ENCODE peak calls at places on chromosomes 5 and 9, in four cellular contexts. U is neural progenitor cell, P is colonic mucosa, H is uterus. J is an unnamed sample.
A peak's percentile ranks its signal among the peaks of the same experiment; 100 is the strongest.

GRCh38 chr5:37695651-37696050 is 144.2 kb downstream of the GDNF start:
- DNase-seq in U (no peak), H (no peak), P (no peak), J (no peak)

GRCh38 chr5:170221319-170221718 is 11.5 kb upstream of the C5orf58 start:
- DNase-seq in P (no peak), H (no peak), U (peak; percentile 93), J (no peak)

GRCh38 chr5:171449426-171449825 is 30.0 kb downstream of the FGF18 start:
- DNase-seq in U (no peak), P (no peak), H (no peak), J (no peak)

GRCh38 chr9:108286807-108287206 is 569.0 kb downstream of the ACTL7B start:
- DNase-seq in P (no peak), U (no peak), H (no peak), J (no peak)

GRCh38 chr5:163916856-163917255 is 411.4 kb downstream of the MAT2B start:
- DNase-seq in H (no peak), P (no peak), U (no peak), J (no peak)

GRCh38 chr5:148875205-148875875 is 48.9 kb downstream of the ADRB2 start:
- DNase-seq in U (no peak), P (no peak), H (no peak), J (no peak)

GRCh38 chr5:1727571-1727970 is 72.1 kb downstream of the MRPL36 start:
- DNase-seq in H (no peak), U (peak; percentile 1), P (peak; percentile 10), J (no peak)

GRCh38 chr5:132947661-132948060 is 15.8 kb downstream of the AFF4 start:
- DNase-seq in P (no peak), H (no peak), U (no peak), J (no peak)

GRCh38 chr9:114624656-114625055 is 13.6 kb downstream of the TMEM268 start:
- DNase-seq in U (no peak), P (no peak), H (no peak), J (no peak)

GRCh38 chr5:2191972-2192371 is 309.2 kb upstream of the IRX4 start:
- DNase-seq in H (no peak), U (no peak), P (no peak), J (no peak)

GRCh38 chr5:58818515-58818914 is 235.6 kb downstream of the RAB3C start:
- DNase-seq in P (no peak), H (no peak), U (no peak), J (no peak)

GRCh38 chr5:172744106-172745104 is 26.6 kb downstream of the DUSP1 start:
- DNase-seq in P (peak; percentile 75), H (no peak), U (no peak), J (no peak)

GRCh38 chr5:149174847-149175234 is 33.5 kb downstream of the ABLIM3 start:
- DNase-seq in H (no peak), U (no peak), P (no peak), J (no peak)

GRCh38 chr5:119484884-119485283 is 32.6 kb downstream of the HSD17B4 start:
- DNase-seq in P (no peak), H (no peak), U (no peak), J (no peak)

GRCh38 chr5:129904667-129905466 is 602 bp downstream of the CHSY3 start:
- DNase-seq in H (peak; percentile 19), U (peak; percentile 62), P (no peak), J (no peak)

GRCh38 chr9:87350915-87351314 is 146.8 kb upstream of the DAPK1 start:
- DNase-seq in U (no peak), H (no peak), P (no peak), J (no peak)

DNA sequence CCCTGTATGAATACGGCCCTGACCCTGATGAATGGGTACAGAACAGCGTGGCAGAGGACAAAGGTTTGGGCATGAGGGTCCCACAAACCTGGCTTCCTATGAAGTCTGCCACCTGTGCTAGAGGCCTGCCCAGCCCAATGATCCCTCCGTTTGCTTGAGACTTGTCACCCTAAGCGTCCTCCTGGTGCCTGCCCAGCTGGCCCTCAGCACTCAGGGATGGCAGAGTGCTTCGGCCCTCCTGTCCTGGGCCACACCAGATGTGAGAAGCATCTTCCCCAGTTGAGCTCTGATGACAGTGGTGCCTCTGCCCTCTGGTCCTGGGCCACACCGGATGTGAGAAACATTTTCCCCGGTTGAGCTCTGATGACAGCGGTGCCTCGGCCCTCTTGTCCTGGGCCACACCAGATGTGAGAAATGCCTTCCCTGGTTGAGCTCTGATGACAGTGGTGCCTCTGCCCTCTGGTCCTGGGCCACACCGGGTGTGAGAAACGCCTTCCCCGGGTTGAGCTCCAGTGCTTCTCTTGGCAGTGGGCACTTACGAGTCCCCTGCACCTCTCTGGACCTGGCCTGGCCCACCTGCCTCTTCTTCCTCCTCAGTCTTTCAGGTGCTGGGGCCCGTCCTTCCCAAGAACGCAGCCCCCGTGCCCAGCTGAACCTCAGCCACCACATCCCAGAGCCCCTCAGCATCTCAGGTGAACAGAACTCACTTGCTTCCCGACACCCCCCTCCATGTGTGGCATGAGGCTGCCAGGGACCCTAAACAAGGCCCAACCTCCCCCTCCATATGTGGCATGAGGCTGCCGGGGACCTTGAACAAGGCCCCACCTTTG is 253.1 kb upstream of the IRX1 start:
- DNase-seq in P (no peak), U (no peak), H (no peak), J (no peak)
- H3K9me3 ChIP-seq in P (no peaks in the 10 kb centered on the region), U (no peaks in the 10 kb centered on the region), H (no peaks in the 10 kb centered on the region), J (no peaks in the 10 kb centered on the region)

DNA sequence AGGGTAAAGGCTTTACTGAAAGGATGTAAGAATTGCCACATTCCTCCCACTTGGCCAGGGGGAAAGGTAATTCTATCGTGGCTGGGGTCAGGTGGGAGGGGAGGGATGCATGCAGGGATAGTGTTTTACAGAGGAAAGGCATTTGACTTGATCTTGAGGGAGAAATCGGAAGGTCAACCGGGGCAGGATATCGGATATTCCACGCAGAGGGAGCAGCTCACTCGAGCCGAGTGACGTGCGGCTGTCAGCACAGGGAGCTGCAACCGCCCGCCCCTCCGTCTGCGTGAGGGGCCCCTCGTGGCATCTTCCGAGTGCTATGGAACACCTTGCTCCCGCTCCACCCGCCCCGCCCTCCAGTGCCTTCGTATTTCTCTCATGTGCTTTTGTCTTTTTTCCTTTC is 63.4 kb upstream of the ADAMTS2 start:
- DNase-seq in U (no peak), P (no peak), H (no peak), J (no peak)
- H3K9me3 ChIP-seq in U (no peaks in the 10 kb centered on the region), P (no peaks in the 10 kb centered on the region), H (no peaks in the 10 kb centered on the region), J (no peaks in the 10 kb centered on the region)

GRCh38 chr5:109155625-109156024 is 254.1 kb downstream of the PJA2 start:
- DNase-seq in H (no peak), U (no peak), P (no peak), J (no peak)

GRCh38 chr5:109161914-109162683 is 247.7 kb downstream of the PJA2 start:
- DNase-seq in U (no peak), P (no peak), H (no peak), J (no peak)

GRCh38 chr5:109160468-109160867 is 249.3 kb downstream of the PJA2 start:
- DNase-seq in P (no peak), U (no peak), H (no peak), J (no peak)

GRCh38 chr5:109152565-109152964 is 257.2 kb downstream of the PJA2 start:
- DNase-seq in P (no peak), H (no peak), U (no peak), J (no peak)

GRCh38 chr5:109156885-109157284 is 252.9 kb downstream of the PJA2 start:
- DNase-seq in U (no peak), H (no peak), P (no peak), J (no peak)
- H3K9me3 ChIP-seq in U (no peaks in the 10 kb centered on the region), H (no peaks in the 10 kb centered on the region), P (no peaks in the 10 kb centered on the region), J (no peaks in the 10 kb centered on the region)

GRCh38 chr5:167853421-167853820 is 438.0 kb upstream of the WWC1 start:
- DNase-seq in U (no peak), P (no peak), H (no peak), J (no peak)
- H3K9me3 ChIP-seq in U (no peaks in the 10 kb centered on the region), P (no peaks in the 10 kb centered on the region), H (no peaks in the 10 kb centered on the region), J (no peaks in the 10 kb centered on the region)

DNA sequence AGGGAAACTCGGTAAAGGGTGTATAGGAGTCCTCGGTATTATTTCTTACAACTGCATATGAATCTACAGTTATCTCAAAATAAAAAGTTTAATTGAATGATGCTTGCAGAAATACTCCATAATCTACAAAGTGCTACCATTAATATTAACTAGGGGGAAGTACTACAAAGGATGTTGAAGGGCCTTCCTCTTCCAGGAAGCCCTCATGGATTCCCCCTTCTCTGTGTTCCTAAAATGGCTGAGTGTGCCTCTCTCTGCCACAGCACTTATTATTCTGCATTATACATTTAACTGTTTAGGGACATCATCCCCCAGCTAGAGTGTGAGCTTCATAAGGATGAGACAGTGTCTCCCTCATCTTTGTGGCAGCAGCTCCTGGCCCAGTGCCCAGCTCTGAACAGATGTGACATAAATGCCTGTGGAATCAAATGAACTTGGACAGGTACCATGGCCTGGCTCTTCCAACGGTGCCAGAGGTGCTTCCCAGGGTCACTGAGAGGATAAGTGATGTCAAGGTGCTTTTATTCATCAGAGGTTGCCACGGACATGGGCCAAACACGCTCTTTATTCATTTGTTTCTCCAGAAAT is 99.5 kb downstream of the PAX5 start:
- DNase-seq in U (no peak), P (no peak), H (no peak), J (no peak)
- H3K9me3 ChIP-seq in U (no peaks in the 10 kb centered on the region), P (no peaks in the 10 kb centered on the region), H (no peaks in the 10 kb centered on the region), J (no peaks in the 10 kb centered on the region)

DNA sequence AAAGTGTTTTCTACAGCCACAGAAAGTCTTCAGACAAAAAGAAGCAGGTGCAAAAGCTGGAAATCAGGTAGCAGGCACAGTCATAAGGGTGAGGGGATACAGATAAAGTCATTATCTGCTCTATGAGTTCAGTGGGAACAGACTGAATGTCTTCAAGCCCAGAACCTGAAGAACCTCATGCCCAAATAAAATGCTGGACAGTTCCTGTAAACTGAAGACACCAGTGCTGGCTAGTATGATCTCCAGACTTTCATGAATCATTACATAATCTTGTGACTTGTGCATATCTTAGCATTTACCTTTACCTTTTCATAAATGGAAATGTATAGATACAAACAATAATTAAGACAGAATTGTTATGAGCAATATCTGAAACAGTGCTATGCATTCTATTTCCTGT is 728.7 kb downstream of the DNAH5 start:
- DNase-seq in U (no peak), H (no peak), P (no peak), J (no peak)
- H3K9me3 ChIP-seq in U (no peaks in the 10 kb centered on the region), H (no peaks in the 10 kb centered on the region), P (no peaks in the 10 kb centered on the region), J (no peaks in the 10 kb centered on the region)

J was measured in thoracic aorta.